ENCODE peak calls at places on chromosomes 6 and 20, in seven cellular contexts. Z, O, S, U, J, Y and C are unnamed samples.

GRCh38 chr6:170034294-170034693 is 256.6 kb downstream of the DLL1 start:
- DNase-seq in J (no peak), S (no peak), O (no peak), Y (no peak), U (no peak), Z (peak), C (no peak)

GRCh38 chr20:62330576-62331317 is 27.9 kb downstream of the ADRM1 start:
- DNase-seq in Y (no peak), Z (no peak), J (no peak), S (no peak), O (no peak), U (no peak), C (no peak)

GRCh38 chr6:119445666-119446622 is 96.4 kb upstream of the MAN1A1 start:
- DNase-seq in J (peak), S (peak), Y (no peak), Z (no peak), U (peak), O (no peak), C (no peak)

GRCh38 chr6:161414180-161414579 is 140.3 kb upstream of the AGPAT4 start:
- DNase-seq in S (no peak), Z (no peak), U (no peak), J (no peak), Y (no peak), O (no peak), C (no peak)

GRCh38 chr6:52990342-52990741 is 4.7 kb downstream of the GSTA4 start:
- DNase-seq in Z (no peak), J (no peak), U (no peak), Y (no peak), O (no peak), S (no peak), C (no peak)

GRCh38 chr6:50353603-50354002 is 303.9 kb upstream of the DEFB112 start:
- DNase-seq in O (no peak), J (peak), S (no peak), Y (no peak), U (no peak), Z (no peak), C (no peak)

GRCh38 chr6:38713812-38714211 is 1.3 kb upstream of the DNAH8 start:
- DNase-seq in J (peak), Z (no peak), Y (no peak), S (no peak), O (peak), U (peak), C (peak)

GRCh38 chr6:158083687-158084325 is 84.3 kb downstream of the SERAC1 start:
- DNase-seq in S (no peak), J (no peak), Y (no peak), O (no peak), U (no peak), Z (peak), C (no peak)

GRCh38 chr6:27532820-27533538 is 60.1 kb upstream of the ZNF184 start:
- DNase-seq in S (no peak), O (no peak), J (peak), Y (no peak), Z (no peak), U (no peak), C (no peak)

GRCh38 chr6:150417899-150418824 is 49.4 kb downstream of the IYD start:
- DNase-seq in S (peak), J (peak), Y (peak), U (peak), O (peak), Z (no peak), C (peak)

GRCh38 chr20:48180039-48180438 is 394.8 kb upstream of the SULF2 start:
- DNase-seq in U (no peak), S (no peak), Z (no peak), J (no peak), Y (no peak), O (no peak), C (no peak)

GRCh38 chr20:3471397-3472021 is 691 bp downstream of the ATRN start:
- DNase-seq in Z (no peak), Y (no peak), S (no peak), J (peak), O (peak), U (no peak), C (no peak)

GRCh38 chr20:31923388-31924271 is 28.2 kb downstream of the PDRG1 start:
- DNase-seq in O (no peak), Y (no peak), S (no peak), Z (peak), U (no peak), J (peak), C (no peak)